ENCODE peak calls at places on chromosomes 4 and X, in seven cellular contexts. E, A, L, N, Y, B and U are unnamed samples.

GRCh38 chr4:15469402-15470148 is at the start of gene CC2D2A:
- DNase-seq in E (peak), A (no peak), L (no peak), N (peak), Y (no peak), B (peak), U (peak)

GRCh38 chr4:80182237-80182866 is 15.0 kb upstream of the PRDM8 start:
- DNase-seq in E (no peak), A (no peak), L (no peak), N (no peak), Y (no peak), B (no peak), U (no peak)

GRCh38 chrX:104330966-104331365 is 76.2 kb upstream of the ESX1 start:
- DNase-seq in E (no peak), A (no peak), L (no peak), N (peak), Y (no peak), B (peak), U (peak)

GRCh38 chr4:78565971-78566372 is 14.4 kb downstream of the ANXA3 start:
- DNase-seq in E (no peak), A (no peak), L (no peak), N (peak), Y (no peak), B (peak), U (peak)

GRCh38 chr4:80387390-80388283 is 52.1 kb downstream of the CFAP299 start:
- DNase-seq in E (no peak), A (no peak), L (no peak), N (no peak), Y (no peak), B (no peak), U (no peak)

GRCh38 chrX:41688835-41689234 is at the start of gene GPR34:
- DNase-seq in E (no peak), A (no peak), L (no peak), N (no peak), Y (no peak), B (no peak), U (no peak)

GRCh38 chr4:107814758-107815552 is 9.8 kb upstream of the SGMS2 start:
- DNase-seq in E (no peak), A (no peak), L (no peak), N (no peak), Y (no peak), B (peak), U (no peak)

GRCh38 chrX:13430136-13430827 is 110.4 kb upstream of the ATXN3L start:
- DNase-seq in E (no peak), A (no peak), L (no peak), N (no peak), Y (no peak), B (no peak), U (peak)

GRCh38 chr4:26459054-26459755 is 31.1 kb downstream of the CCKAR start:
- DNase-seq in E (no peak), A (no peak), L (no peak), N (peak), Y (peak), B (peak), U (peak)

GRCh38 chr4:39201963-39202362 is 19.6 kb downstream of the WDR19 start:
- DNase-seq in E (no peak), A (no peak), L (no peak), N (no peak), Y (no peak), B (no peak), U (no peak)

GRCh38 chr4:71550220-71551190 is 211.7 kb downstream of the SLC4A4 start:
- DNase-seq in E (no peak), A (no peak), L (peak), N (peak), Y (no peak), B (peak), U (peak)
- TF ChIP-seq CTCF in E (no peak), A (no peak), L (no peak), N (peak), Y (no peak), B (peak), U (peak)

DNA sequence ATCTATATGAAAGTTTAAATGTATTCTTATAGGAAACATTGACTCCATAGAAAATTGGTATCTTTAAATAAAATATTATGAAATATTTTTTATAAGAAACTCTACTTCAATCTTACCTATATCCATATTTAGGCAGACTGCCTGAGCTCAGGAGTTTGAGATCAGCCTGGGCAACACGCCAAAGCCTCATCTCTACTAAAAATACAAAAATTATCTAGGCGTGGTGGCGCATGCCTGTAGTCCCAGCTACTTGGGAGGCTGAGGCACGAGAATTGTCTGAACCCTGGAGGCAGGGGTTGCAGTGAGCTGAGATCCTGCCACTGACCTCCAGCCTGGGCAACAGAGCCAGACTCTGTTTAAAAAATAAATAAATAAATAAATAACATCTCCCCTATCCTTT is 47.5 kb downstream of the PABPC4L start:
- DNase-seq in E (no peak), A (no peak), L (no peak), N (no peak), Y (no peak), B (no peak), U (no peak)
- H3K4me3 ChIP-seq in E (no peak), A (no peak), L (no peak), N (no peak), Y (no peak), B (no peak), U (no peak)

GRCh38 chr4:52665592-52665991 is 6.5 kb upstream of the USP46 start:
- DNase-seq in E (no peak), A (no peak), L (no peak), N (peak), Y (no peak), B (no peak), U (peak)
- TF ChIP-seq CTCF in E (peak), A (peak), L (peak), N (peak), Y (peak), B (peak), U (peak)

DNA sequence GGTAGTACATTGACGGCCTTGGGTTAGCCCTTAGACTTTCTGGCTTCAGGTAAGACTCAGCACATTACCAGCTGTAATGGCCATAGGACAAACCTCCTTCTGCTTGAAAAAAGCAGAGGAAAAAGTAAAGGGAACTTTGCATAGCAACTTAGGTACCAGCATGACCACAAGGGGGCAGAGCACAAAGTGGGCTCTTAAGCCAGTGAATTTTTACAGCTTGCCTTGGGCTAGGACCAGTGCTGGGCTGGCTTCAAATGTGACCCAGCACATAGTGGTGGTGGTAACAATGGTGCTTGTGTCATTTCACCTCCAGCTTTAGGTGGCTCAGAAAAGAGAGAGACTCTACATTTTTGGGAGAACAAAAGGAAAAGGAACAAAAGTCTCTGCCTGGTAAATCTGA is 66.1 kb downstream of the KLHL4 start:
- DNase-seq in E (no peak), A (no peak), L (peak), N (peak), Y (no peak), B (peak), U (peak)
- H3K4me3 ChIP-seq in E (no peak), A (no peak), L (no peak), N (no peak), Y (no peak), B (no peak), U (no peak)